ENCODE peak calls at places on chromosomes 5 and 9, in four cellular contexts. M, E, F and I are unnamed samples.

GRCh38 chr9:111096051-111096450 is 57.8 kb upstream of the LPAR1 start:
- DNase-seq in M (no peak), E (no peak), F (no peak), I (no peak)

GRCh38 chr9:2125909-2126308 is 110.8 kb downstream of the SMARCA2 start:
- DNase-seq in M (no peak), E (no peak), F (no peak), I (peak; percentile 54)

GRCh38 chr5:126471875-126472537 is 48.8 kb downstream of the GRAMD2B start:
- DNase-seq in M (no peak), E (no peak), F (peak; percentile 71), I (no peak)

GRCh38 chr5:151697452-151697851 is 10.7 kb upstream of the SPARC start:
- DNase-seq in M (no peak), E (no peak), F (no peak), I (no peak)

GRCh38 chr5:67246108-67246507 is 49.5 kb upstream of the CD180 start:
- DNase-seq in M (peak; percentile 58), E (peak; percentile 9), F (peak; percentile 16), I (peak; percentile 96)

GRCh38 chr9:24502548-24502947 is 43.1 kb downstream of the IZUMO3 start:
- DNase-seq in M (peak; percentile 34), E (no peak), F (no peak), I (no peak)

GRCh38 chr5:135441919-135442318 is 5.2 kb downstream of the DCANP1 start:
- DNase-seq in M (no peak), E (no peak), F (no peak), I (no peak)

GRCh38 chr9:121299467-121300282 is 31.7 kb downstream of the GSN start:
- DNase-seq in M (no peak), E (no peak), F (no peak), I (peak; percentile 40)

GRCh38 chr9:16704489-16705111 is 165.9 kb downstream of the BNC2 start:
- DNase-seq in M (no peak), E (no peak), F (no peak), I (peak; percentile 9)

GRCh38 chr5:39217365-39218281 is 1.7 kb downstream of the FYB1 start:
- DNase-seq in M (peak; percentile 87), E (no peak), F (peak; percentile 61), I (peak; percentile 83)

GRCh38 chr9:132372177-132373095 is 17.6 kb upstream of the SETX start:
- DNase-seq in M (no peak), E (no peak), F (no peak), I (peak; percentile 91)

GRCh38 chr5:153824909-153825308 is 213.8 kb downstream of the FAM114A2 start:
- DNase-seq in M (no peak), E (no peak), F (no peak), I (no peak)

GRCh38 chr5:171299228-171299627 is 9.8 kb upstream of the TLX3 start:
- DNase-seq in M (no peak), E (no peak), F (no peak), I (no peak)

GRCh38 chr9:7058539-7058938 is 300.8 kb downstream of the KDM4C start:
- DNase-seq in M (no peak), E (no peak), F (no peak), I (no peak)

GRCh38 chr9:70510157-70510770 is 95.8 kb upstream of the KLF9 start:
- DNase-seq in M (peak; percentile 8), E (no peak), F (no peak), I (no peak)

GRCh38 chr9:105901514-105902109 is 207.3 kb downstream of the TMEM38B start:
- DNase-seq in M (peak; percentile 57), E (no peak), F (peak; percentile 7), I (peak; percentile 80)

GRCh38 chr5:93300945-93301344 is 280.1 kb downstream of the NR2F1-AS1 start:
- DNase-seq in M (no peak), E (no peak), F (no peak), I (no peak)

GRCh38 chr9:89705651-89706050 is 100.8 kb downstream of the GADD45G start:
- DNase-seq in M (no peak), E (no peak), F (no peak), I (no peak)

GRCh38 chr9:130382636-130383349 is 62.0 kb upstream of the ASS1 start:
- DNase-seq in M (no peak), E (no peak), F (no peak), I (no peak)

GRCh38 chr5:171574374-171574773 is 154.9 kb downstream of the FGF18 start:
- DNase-seq in M (no peak), E (no peak), F (no peak), I (no peak)

GRCh38 chr9:27117489-27118135 is 8.6 kb downstream of the TEK start:
- DNase-seq in M (peak; percentile 67), E (no peak), F (peak; percentile 49), I (no peak)